ENCODE peak calls at places on chromosomes 13 and 19, in seven cellular contexts. H is right lobe of liver, S is A549, P is heart left ventricle, N is body of pancreas, F is sigmoid colon, Y is stomach. G is an unnamed sample.

GRCh38 chr13:75415720-75416119 is 66.2 kb downstream of the TBC1D4 start:
- DNase-seq in Y (no peak), P (no peak), H (no peak), N (no peak), S (no peak), F (no peak), G (no peak)

GRCh38 chr19:55085923-55086715 is 10.4 kb downstream of the EPS8L1 start:
- DNase-seq in N (no peak), Y (no peak), F (no peak), H (no peak), P (peak; percentile 57), S (no peak), G (no peak)

GRCh38 chr13:111947026-111947810 is 119.7 kb upstream of the SOX1 start:
- DNase-seq in P (no peak), H (no peak), N (no peak), F (no peak), Y (peak; percentile 23), S (no peak), G (no peak)

GRCh38 chr19:51316688-51317087 is 5.2 kb downstream of the IGLON5 start:
- DNase-seq in P (no peak), Y (no peak), N (no peak), S (no peak), H (no peak), F (no peak), G (no peak)

GRCh38 chr13:101150998-101151397 is 265.3 kb downstream of the NALCN start:
- DNase-seq in Y (no peak), F (no peak), H (no peak), S (no peak), N (no peak), P (no peak), G (no peak)

GRCh38 chr13:43495732-43496131 is 291.0 kb downstream of the ENOX1 start:
- DNase-seq in N (no peak), Y (no peak), F (no peak), S (no peak), P (no peak), H (no peak), G (no peak)

GRCh38 chr13:110624766-110625756 is 9.7 kb downstream of the NAXD start:
- DNase-seq in H (no peak), Y (peak; percentile 70), F (no peak), N (no peak), P (no peak), S (no peak), G (no peak)

GRCh38 chr13:76723551-76724232 is 162.5 kb downstream of the KCTD12 start:
- DNase-seq in F (no peak), Y (no peak), S (no peak), N (no peak), H (no peak), P (peak; percentile 60), G (no peak)

GRCh38 chr19:13986348-13986904 is 19.7 kb downstream of the RFX1 start:
- DNase-seq in S (no peak), H (peak; percentile 81), Y (peak; percentile 82), F (peak; percentile 93), P (peak; percentile 96), N (peak; percentile 48), G (peak; percentile 91)

GRCh38 chr19:8552810-8553209 is 24.4 kb downstream of the MYO1F start:
- DNase-seq in N (no peak), H (no peak), Y (no peak), F (no peak), S (peak; percentile 65), P (no peak), G (no peak)

GRCh38 chr13:36998624-36999041 is 507 bp downstream of the ALG5 start:
- DNase-seq in H (peak; percentile 56), N (peak; percentile 28), Y (no peak), P (peak; percentile 57), F (no peak), S (no peak), G (peak; percentile 79)

DNA sequence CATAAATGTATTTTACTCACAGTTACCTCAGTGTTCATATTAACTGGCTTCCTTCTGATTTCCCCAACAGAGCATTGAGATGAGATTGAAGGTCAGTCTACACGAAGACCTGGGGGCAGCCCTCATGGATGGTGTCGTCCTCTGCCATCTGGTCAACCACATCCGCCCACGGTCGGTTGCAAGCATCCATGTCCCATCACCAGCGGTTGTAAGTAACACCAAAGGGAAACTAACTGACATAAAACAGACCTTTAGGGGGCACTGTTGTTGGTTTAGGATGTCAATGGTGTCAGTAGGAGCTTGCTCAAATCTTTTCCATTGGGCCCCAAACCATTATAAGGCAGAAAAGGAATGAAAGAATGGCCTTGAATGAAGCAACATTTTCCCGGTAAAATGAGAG is 68.2 kb downstream of the ESD start:
- DNase-seq in F (no peak), S (peak; percentile 40), H (no peak), P (no peak), N (no peak), Y (no peak), G (no peak)
- TF ChIP-seq CTCF in F (no peak), S (no peak), H (no peak), P (peak; percentile 9), N (no peak), Y (no peak), G (no peak)

GRCh38 chr19:37309834-37310575 is 60.9 kb upstream of the ZNF527 start:
- DNase-seq in N (no peak), F (no peak), H (no peak), S (peak; percentile 42), P (no peak), Y (no peak), G (peak; percentile 61)

GRCh38 chr19:37306383-37306963 is 64.4 kb upstream of the ZNF527 start:
- DNase-seq in S (no peak), H (no peak), P (no peak), Y (no peak), N (no peak), F (no peak), G (no peak)

GRCh38 chr19:37304884-37305255 is 66.0 kb upstream of the ZNF527 start:
- DNase-seq in N (no peak), H (no peak), Y (no peak), S (no peak), P (no peak), F (no peak), G (peak; percentile 43)

GRCh38 chr19:37303591-37304171 is 67.2 kb upstream of the ZNF527 start:
- DNase-seq in Y (no peak), N (no peak), F (peak; percentile 55), H (no peak), S (no peak), P (no peak), G (peak; percentile 63)

DNA sequence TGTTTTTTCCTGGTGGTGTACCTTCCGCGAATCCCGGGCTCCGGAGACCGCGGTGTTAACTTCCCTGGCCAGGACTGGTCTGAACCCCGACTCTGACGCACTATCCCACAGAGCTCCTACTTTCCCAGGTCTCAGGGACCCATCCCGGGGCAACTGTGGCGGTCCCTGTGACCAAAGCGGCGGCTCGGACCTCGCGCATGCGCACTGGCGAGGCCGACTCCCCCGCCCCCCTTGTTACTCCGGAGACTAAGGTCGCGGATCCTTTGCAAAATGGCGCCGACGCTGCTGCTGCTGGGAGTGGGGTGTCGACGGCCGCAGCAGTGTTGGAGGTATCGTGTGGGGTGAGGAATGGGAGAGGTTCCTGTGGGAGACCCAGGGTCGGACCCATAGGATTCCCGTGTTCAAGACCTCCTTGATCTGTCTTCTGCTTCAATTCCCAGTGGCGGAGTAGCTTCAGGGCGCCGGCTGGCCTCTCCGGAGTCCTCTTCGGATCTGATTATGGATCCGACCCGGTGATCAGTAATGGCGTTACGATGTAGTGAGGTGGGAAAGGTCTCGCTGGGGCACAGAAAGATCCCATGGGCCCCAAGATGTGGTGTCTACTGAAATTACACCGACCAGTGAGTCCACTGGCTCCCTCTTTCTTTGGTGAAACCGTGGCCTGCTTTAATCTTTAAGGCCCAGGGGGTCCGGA is 66.6 kb upstream of the ZNF527 start:
- DNase-seq in N (peak; percentile 32), H (no peak), P (peak; percentile 83), Y (no peak), S (no peak), F (peak; percentile 82), G (no peak)
- TF ChIP-seq POLR2A in N (peak; percentile 34), H (no peak), P (peak; percentile 44), Y (no peak), S (no peak), F (no peak), G (no peak)

DNA sequence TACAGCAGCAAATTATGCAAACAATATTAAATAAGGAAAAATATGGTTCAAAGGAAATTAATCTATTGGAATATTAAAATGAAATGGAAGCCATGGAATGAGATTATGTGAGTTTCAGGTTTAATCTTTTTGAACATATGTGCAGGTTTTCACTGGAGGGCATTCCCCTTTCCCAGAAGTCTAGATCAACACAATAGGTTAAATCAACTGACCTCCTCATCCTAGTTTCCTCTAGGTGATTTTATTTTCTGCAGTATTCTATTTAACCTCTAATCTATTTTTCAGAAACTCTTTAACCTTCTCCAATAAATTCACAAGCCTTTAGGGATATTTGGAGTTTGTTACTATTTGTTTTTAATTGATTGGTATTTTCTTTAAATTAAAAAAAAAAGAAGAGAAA is 2657.6 kb upstream of the PCDH20 start:
- DNase-seq in F (no peak), P (no peak), S (no peak), Y (no peak), N (no peak), H (no peak), G (no peak)
- TF ChIP-seq CTCF in F (no peak), P (no peak), S (no peak), Y (no peak), N (no peak), H (no peak), G (no peak)

GRCh38 chr19:1105217-1105872 is 1.6 kb downstream of the GPX4 start:
- DNase-seq in S (no peak), Y (no peak), F (no peak), H (no peak), P (no peak), N (no peak), G (no peak)

GRCh38 chr19:1104452-1105216 is 840 bp downstream of the GPX4 start:
- DNase-seq in S (peak; percentile 70), F (peak; percentile 89), H (peak; percentile 88), N (peak; percentile 69), Y (peak; percentile 69), P (peak; percentile 85), G (peak; percentile 88)

GRCh38 chr19:1107655-1108261 is 4.0 kb downstream of the GPX4 start:
- DNase-seq in H (no peak), S (no peak), F (no peak), P (no peak), N (no peak), Y (no peak), G (no peak)

GRCh38 chr19:1106841-1107654 is 3.3 kb downstream of the GPX4 start:
- DNase-seq in P (no peak), S (peak; percentile 86), H (no peak), Y (peak; percentile 48), F (no peak), N (no peak), G (no peak)

DNA sequence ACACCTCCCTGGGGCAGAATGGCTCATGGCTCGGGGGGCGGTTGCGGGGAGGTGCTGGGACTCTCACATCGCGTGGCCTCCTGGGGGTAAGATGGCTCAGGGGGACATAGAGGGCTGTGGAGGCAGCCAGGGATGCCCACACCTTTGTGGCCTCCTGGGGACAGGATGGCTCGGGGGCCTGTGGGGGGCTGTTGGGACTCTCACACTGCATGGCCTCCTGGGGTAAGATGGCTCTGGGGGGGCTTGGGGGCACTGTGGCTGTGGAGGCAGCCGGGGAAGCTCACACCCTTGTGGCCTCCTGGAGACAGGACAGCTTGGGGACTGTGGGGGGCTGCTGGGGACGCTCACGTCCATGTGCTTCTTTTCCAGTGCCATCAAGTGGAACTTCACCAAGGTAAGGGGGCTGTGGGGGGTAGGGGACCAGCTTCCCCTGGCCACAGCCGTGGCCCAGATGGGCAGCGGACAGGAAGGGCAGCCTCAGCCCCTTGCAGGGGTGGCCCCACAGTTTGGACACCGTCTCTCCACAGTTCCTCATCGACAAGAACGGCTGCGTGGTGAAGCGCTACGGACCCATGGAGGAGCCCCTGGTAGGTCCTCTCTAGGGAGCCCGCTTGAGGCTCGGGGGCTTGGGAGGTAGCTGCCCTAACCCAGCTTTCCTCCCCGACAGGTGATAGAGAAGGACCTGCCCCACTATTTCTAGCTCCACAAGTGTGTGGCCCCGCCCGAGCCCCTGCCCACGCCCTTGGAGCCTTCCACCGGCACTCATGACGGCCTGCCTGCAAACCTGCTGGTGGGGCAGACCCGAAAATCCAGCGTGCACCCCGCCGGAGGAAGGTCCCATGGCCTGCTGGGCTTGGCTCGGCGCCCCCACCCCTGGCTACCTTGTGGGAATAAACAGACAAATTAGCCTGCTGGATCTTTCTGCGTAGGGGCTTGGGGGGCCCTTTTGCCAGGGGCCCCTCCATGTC is 2.4 kb downstream of the GPX4 start:
- DNase-seq in F (no peak), Y (no peak), P (no peak), H (no peak), N (no peak), S (no peak), G (no peak)
- TF ChIP-seq POLR2A in F (no peak), Y (no peak), P (no peak), H (no peak), N (no peak), S (no peak), G (no peak)